ENCODE peak calls at places on chromosomes 12 and 14, in six cellular contexts. D, S, M, U, C and P are unnamed samples.
A peak's percentile ranks its signal among the peaks of the same experiment; 100 is the strongest.

GRCh38 chr12:3661028-3661427 is 91.9 kb downstream of the CRACR2A start:
- DNase-seq in D (no peak), S (peak; percentile 80), M (no peak), U (no peak), C (no peak), P (no peak)

GRCh38 chr14:102633906-102634595 is 41.6 kb downstream of the RCOR1 start:
- DNase-seq in D (no peak), S (no peak), M (no peak), U (no peak), C (no peak), P (no peak)

GRCh38 chr14:100826371-100827139 is 637 bp downstream of the MEG3 start:
- DNase-seq in D (no peak), S (no peak), M (no peak), U (no peak), C (no peak), P (no peak)

GRCh38 chr14:77151918-77152588 is 10.5 kb upstream of the ZDHHC22 start:
- DNase-seq in D (no peak), S (peak; percentile 30), M (peak; percentile 72), U (no peak), C (no peak), P (no peak)

GRCh38 chr12:67885370-67886169 is 103.7 kb upstream of the IFNG-AS1 start:
- DNase-seq in D (no peak), S (peak; percentile 22), M (no peak), U (no peak), C (no peak), P (no peak)

GRCh38 chr12:33653362-33653761 is 213.7 kb upstream of the SYT10 start:
- DNase-seq in D (no peak), S (no peak), M (no peak), U (no peak), C (no peak), P (no peak)

GRCh38 chr12:21001778-21002177 is 129.2 kb upstream of the SLCO1B1 start:
- DNase-seq in D (no peak), S (no peak), M (no peak), U (no peak), C (no peak), P (no peak)

GRCh38 chr14:32657081-32657480 is 281.6 kb upstream of the NPAS3 start:
- DNase-seq in D (no peak), S (no peak), M (no peak), U (no peak), C (peak; percentile 87), P (no peak)

GRCh38 chr12:19236656-19237055 is 107.1 kb downstream of the PLEKHA5 start:
- DNase-seq in D (no peak), S (no peak), M (no peak), U (no peak), C (peak; percentile 80), P (no peak)

GRCh38 chr12:4069046-4070010 is 196.1 kb upstream of the PARP11 start:
- DNase-seq in D (no peak), S (no peak), M (no peak), U (no peak), C (no peak), P (no peak)

GRCh38 chr12:94622475-94622874 is 27.9 kb downstream of the TMCC3 start:
- DNase-seq in D (no peak), S (peak; percentile 50), M (no peak), U (no peak), C (no peak), P (no peak)

GRCh38 chr14:74638066-74638465 is 26.0 kb upstream of the LTBP2 start:
- DNase-seq in D (no peak), S (no peak), M (no peak), U (no peak), C (no peak), P (no peak)

GRCh38 chr12:93805736-93806141 is 128.6 kb downstream of the CRADD start:
- DNase-seq in D (no peak), S (no peak), M (no peak), U (no peak), C (no peak), P (no peak)

GRCh38 chr14:103628684-103629502 is at the start of gene KLC1:
- DNase-seq in D (peak; percentile 89), S (peak; percentile 55), M (peak; percentile 95), U (peak; percentile 74), C (peak; percentile 57), P (peak; percentile 93)

GRCh38 chr14:80388980-80389711 is 177.8 kb upstream of the DIO2 start:
- DNase-seq in D (no peak), S (peak; percentile 1), M (no peak), U (no peak), C (no peak), P (no peak)

GRCh38 chr12:46831335-46832083 is 5.7 kb upstream of the SLC38A4 start:
- DNase-seq in D (peak; percentile 77), S (no peak), M (no peak), U (no peak), C (no peak), P (peak; percentile 65)

GRCh38 chr12:3658327-3659163 is 94.4 kb downstream of the CRACR2A start:
- DNase-seq in D (no peak), S (peak; percentile 48), M (peak; percentile 58), U (peak; percentile 11), C (peak; percentile 6), P (no peak)

GRCh38 chr14:94344389-94344788 is 21.3 kb upstream of the SERPINA6 start:
- DNase-seq in D (no peak), S (no peak), M (no peak), U (no peak), C (no peak), P (no peak)

GRCh38 chr12:4997939-4998338 is 45.7 kb upstream of the KCNA5 start:
- DNase-seq in D (no peak), S (no peak), M (no peak), U (no peak), C (no peak), P (no peak)

GRCh38 chr14:42994001-42994736 is 1387.5 kb downstream of the LRFN5 start:
- DNase-seq in D (no peak), S (no peak), M (no peak), U (no peak), C (no peak), P (no peak)

GRCh38 chr12:26416550-26416949 is 221.2 kb downstream of the SSPN start:
- DNase-seq in D (no peak), S (no peak), M (no peak), U (no peak), C (no peak), P (no peak)

GRCh38 chr14:58899317-58899713 is 261.6 kb downstream of the DACT1 start:
- DNase-seq in D (no peak), S (no peak), M (no peak), U (no peak), C (no peak), P (no peak)

GRCh38 chr12:16437281-16437816 is 89.9 kb downstream of the MGST1 start:
- DNase-seq in D (no peak), S (no peak), M (no peak), U (no peak), C (no peak), P (no peak)

GRCh38 chr12:25648460-25648859 is 95.4 kb upstream of the LMNTD1 start:
- DNase-seq in D (peak; percentile 34), S (no peak), M (no peak), U (no peak), C (peak; percentile 46), P (no peak)

GRCh38 chr14:100692859-100693558 is 33.7 kb upstream of the DLK1 start:
- DNase-seq in D (no peak), S (peak; percentile 75), M (no peak), U (no peak), C (peak; percentile 84), P (peak; percentile 77)

GRCh38 chr12:69359531-69360347 is at the start of gene YEATS4:
- DNase-seq in D (peak; percentile 85), S (peak; percentile 99), M (peak; percentile 94), U (peak; percentile 79), C (peak; percentile 89), P (peak; percentile 94)

GRCh38 chr14:91354979-91355685 is 62.5 kb downstream of the CCDC88C start:
- DNase-seq in D (no peak), S (no peak), M (peak; percentile 64), U (no peak), C (no peak), P (no peak)

GRCh38 chr14:79036506-79036905 is 866.3 kb downstream of the NRXN3 start:
- DNase-seq in D (no peak), S (no peak), M (no peak), U (no peak), C (no peak), P (no peak)

GRCh38 chr12:109770861-109771670 is 57.4 kb downstream of the FAM222A start:
- DNase-seq in D (no peak), S (no peak), M (no peak), U (no peak), C (no peak), P (peak; percentile 47)

GRCh38 chr12:122995503-122996187 is 15.2 kb downstream of the ARL6IP4 start:
- DNase-seq in D (peak; percentile 57), S (no peak), M (no peak), U (no peak), C (no peak), P (no peak)

GRCh38 chr14:22545842-22546721 is 42.9 kb downstream of the DAD1 start:
- DNase-seq in D (no peak), S (no peak), M (no peak), U (no peak), C (no peak), P (no peak)

GRCh38 chr12:130803707-130804106 is 35.3 kb downstream of the STX2 start:
- DNase-seq in D (no peak), S (no peak), M (no peak), U (no peak), C (no peak), P (no peak)

GRCh38 chr14:24804813-24805212 is 170.8 kb upstream of the GZMB start:
- DNase-seq in D (no peak), S (peak; percentile 42), M (no peak), U (no peak), C (no peak), P (no peak)

GRCh38 chr14:30874999-30875787 is 834 bp downstream of the COCH start:
- DNase-seq in D (no peak), S (no peak), M (peak; percentile 60), U (no peak), C (no peak), P (no peak)

GRCh38 chr12:59151243-59151642 is 230.9 kb upstream of the LRIG3 start:
- DNase-seq in D (no peak), S (no peak), M (no peak), U (no peak), C (no peak), P (no peak)

GRCh38 chr12:46830731-46831334 is 5.0 kb upstream of the SLC38A4 start:
- DNase-seq in D (no peak), S (no peak), M (no peak), U (no peak), C (no peak), P (no peak)

GRCh38 chr14:69500736-69501135 is 16.2 kb downstream of the PLEKHD1 start:
- DNase-seq in D (no peak), S (no peak), M (no peak), U (no peak), C (no peak), P (peak; percentile 58)

GRCh38 chr14:44384093-44384492 is 123.0 kb downstream of the FSCB start:
- DNase-seq in D (no peak), S (no peak), M (no peak), U (no peak), C (no peak), P (no peak)